ENCODE peak calls at places on chromosome 20, in five cellular contexts. P is left ventricle myocardium inferior, X is brain microvascular endothelial cell, B is WERI-Rb-1, O is suprapubic skin. T is an unnamed sample.
A peak's percentile ranks its signal among the peaks of the same experiment; 100 is the strongest.

GRCh38 chr20:31681128-31681727 is 41.4 kb downstream of the BCL2L1 start:
- DNase-seq in P (no peak), X (no peak), B (no peak), O (no peak), T (peak; percentile 18)

GRCh38 chr20:1418335-1418734 is 25.5 kb upstream of the FKBP1A start:
- DNase-seq in P (no peak), X (no peak), B (no peak), O (no peak), T (no peak)

GRCh38 chr20:4813839-4814695 is 92.4 kb downstream of the PRND start:
- DNase-seq in P (no peak), X (no peak), B (no peak), O (peak; percentile 60), T (peak; percentile 88)

GRCh38 chr20:5353624-5354496 is 37.1 kb upstream of the PROKR2 start:
- DNase-seq in P (no peak), X (peak; percentile 43), B (no peak), O (no peak), T (no peak)

GRCh38 chr20:44805991-44806729 is 4.2 kb downstream of the RIMS4 start:
- DNase-seq in P (no peak), X (no peak), B (peak; percentile 48), O (no peak), T (no peak)

GRCh38 chr20:36462440-36463211 is 78.7 kb upstream of the MYL9 start:
- DNase-seq in P (peak; percentile 80), X (peak; percentile 37), B (no peak), O (peak; percentile 83), T (peak; percentile 87)

GRCh38 chr20:35972445-35972844 is 4.1 kb downstream of the CNBD2 start:
- DNase-seq in P (no peak), X (no peak), B (peak; percentile 72), O (no peak), T (no peak)

GRCh38 chr20:45342863-45343444 is 5.3 kb downstream of the SDC4 start:
- DNase-seq in P (no peak), X (no peak), B (no peak), O (no peak), T (no peak)

GRCh38 chr20:25275813-25276532 is 28.1 kb downstream of the PYGB start:
- DNase-seq in P (peak; percentile 14), X (no peak), B (peak; percentile 8), O (peak; percentile 52), T (peak; percentile 74)

GRCh38 chr20:8721098-8721497 is 347.8 kb upstream of the PLCB4 start:
- DNase-seq in P (peak; percentile 15), X (peak; percentile 50), B (peak; percentile 53), O (no peak), T (no peak)

GRCh38 chr20:36154696-36155628 is at the start of gene EPB41L1:
- DNase-seq in P (no peak), X (no peak), B (peak; percentile 26), O (peak; percentile 73), T (no peak)

GRCh38 chr20:46583411-46584214 is 33.2 kb upstream of the OCSTAMP start:
- DNase-seq in P (no peak), X (no peak), B (no peak), O (no peak), T (no peak)

GRCh38 chr20:49482621-49483017 is at the start of gene KCNB1:
- DNase-seq in P (peak; percentile 56), X (peak; percentile 11), B (peak; percentile 89), O (peak; percentile 69), T (no peak)

GRCh38 chr20:49484180-49485140 is 2.0 kb upstream of the KCNB1 start:
- DNase-seq in P (peak; percentile 78), X (peak; percentile 61), B (peak; percentile 91), O (peak; percentile 72), T (peak; percentile 87)

GRCh38 chr20:49482173-49482572 is 295 bp downstream of the KCNB1 start:
- DNase-seq in P (no peak), X (no peak), B (no peak), O (no peak), T (no peak)

GRCh38 chr20:49483018-49483705 is 694 bp upstream of the KCNB1 start:
- DNase-seq in P (no peak), X (no peak), B (peak; percentile 64), O (no peak), T (no peak)

GRCh38 chr20:49483706-49484101 is 1.2 kb upstream of the KCNB1 start:
- DNase-seq in P (no peak), X (no peak), B (no peak), O (no peak), T (no peak)
- H3K4me3 ChIP-seq in P (peak overlapping the region; percentile 67), X (no peak overlapping the region), B (peak overlapping the region; percentile 70), O (peak overlapping the region; percentile 49), T (peak overlapping the region; percentile 35)

GRCh38 chr20:38889792-38890496 is 36.3 kb upstream of the FAM83D start:
- DNase-seq in P (no peak), X (no peak), B (no peak), O (no peak), T (peak; percentile 62)
- H3K27ac ChIP-seq in P (no peak overlapping the region), X (no peak overlapping the region), B (no peak overlapping the region), O (no peak overlapping the region), T (peak overlapping the region; percentile 19)

GRCh38 chr20:19211252-19211651 is 1.2 kb upstream of the SLC24A3 start:
- DNase-seq in P (no peak), X (no peak), B (no peak), O (no peak), T (no peak)
- H3K4me3 ChIP-seq in P (peak overlapping the region; percentile 65), X (no peak overlapping the region), B (no peak overlapping the region), O (peak overlapping the region; percentile 66), T (no peak overlapping the region)

GRCh38 chr20:62246431-62246830 is 8.1 kb downstream of the OSBPL2 start:
- DNase-seq in P (no peak), X (no peak), B (no peak), O (no peak), T (no peak)
- H3K27ac ChIP-seq in P (peak overlapping the region; percentile 85), X (no peak overlapping the region), B (no peak overlapping the region), O (no peak overlapping the region), T (no peak overlapping the region)

GRCh38 chr20:53332022-53332824 is 261.4 kb downstream of the ZNF217 start:
- DNase-seq in P (no peak), X (no peak), B (no peak), O (no peak), T (no peak)
- H3K4me3 ChIP-seq in P (no peak overlapping the region), X (no peak overlapping the region), B (no peak overlapping the region), O (no peak overlapping the region), T (no peak overlapping the region)

GRCh38 chr20:56945057-56945456 is 316.0 kb downstream of the TFAP2C start:
- DNase-seq in P (no peak), X (no peak), B (no peak), O (no peak), T (no peak)
- H3K27ac ChIP-seq in P (no peak overlapping the region), X (no peak overlapping the region), B (no peak overlapping the region), O (no peak overlapping the region), T (no peak overlapping the region)

DNA sequence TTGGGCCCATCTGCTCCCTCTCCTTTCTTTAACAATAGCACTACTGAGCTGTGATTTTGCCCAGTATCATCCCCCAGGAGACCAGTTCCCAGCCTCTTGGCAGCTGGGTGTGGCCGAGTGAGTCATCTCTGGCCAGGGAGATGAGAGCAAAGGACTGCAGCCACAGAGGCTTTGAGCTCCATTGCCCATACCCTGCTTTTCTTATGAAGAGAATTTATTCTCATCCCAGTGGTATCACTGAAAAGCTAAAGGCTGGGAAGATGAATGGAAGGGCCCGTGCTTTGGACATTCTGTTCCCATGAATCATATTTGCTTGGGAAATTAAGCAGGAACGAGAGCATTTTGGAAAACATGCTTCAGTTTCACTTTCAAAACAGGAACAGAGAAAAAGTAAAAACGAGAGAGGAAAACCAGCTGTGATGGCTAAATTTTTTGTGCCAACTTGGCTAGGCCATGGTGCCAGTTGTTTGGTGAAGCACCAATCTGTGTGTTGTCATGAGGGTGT is 14.9 kb downstream of the CST3 start:
- DNase-seq in P (peak; percentile 72), X (peak; percentile 89), B (no peak), O (peak; percentile 86), T (no peak)
- H3K4me3 ChIP-seq in P (peak overlapping the region; percentile 51), X (peak overlapping the region; percentile 34), B (no peak overlapping the region), O (peak overlapping the region; percentile 23), T (no peak overlapping the region)